ENCODE peak calls at places on chromosome 10, in seven cellular contexts. Q, G, L, W, D, A and U are unnamed samples.
A peak's percentile ranks its signal among the peaks of the same experiment; 100 is the strongest.

GRCh38 chr10:115818015-115818414 is 455.0 kb downstream of the GFRA1 start:
- DNase-seq in Q (no peak), G (no peak), L (no peak), W (no peak), D (no peak), A (no peak), U (no peak)

GRCh38 chr10:18145652-18146051 is 5.4 kb downstream of the CACNB2 start:
- DNase-seq in Q (no peak), G (no peak), L (no peak), W (no peak), D (no peak), A (no peak), U (no peak)

GRCh38 chr10:34906021-34906965 is 91.2 kb upstream of the PARD3 start:
- DNase-seq in Q (no peak), G (no peak), L (peak; percentile 30), W (no peak), D (peak; percentile 20), A (peak; percentile 61), U (peak; percentile 90)

GRCh38 chr10:62728479-62728878 is 76.0 kb upstream of the ADO start:
- DNase-seq in Q (no peak), G (no peak), L (no peak), W (no peak), D (no peak), A (no peak), U (no peak)

GRCh38 chr10:13349776-13350274 is 1.7 kb upstream of the SEPHS1 start:
- DNase-seq in Q (peak; percentile 36), G (no peak), L (peak; percentile 39), W (no peak), D (no peak), A (peak; percentile 87), U (peak; percentile 82)

GRCh38 chr10:113857210-113857609 is 2.7 kb downstream of the NHLRC2 start:
- DNase-seq in Q (no peak), G (no peak), L (no peak), W (no peak), D (no peak), A (no peak), U (no peak)

GRCh38 chr10:112955736-112956421 is 5.8 kb downstream of the TCF7L2 start:
- DNase-seq in Q (no peak), G (no peak), L (no peak), W (no peak), D (no peak), A (no peak), U (no peak)

GRCh38 chr10:69648461-69648860 is 18.4 kb downstream of the FAM241B start:
- DNase-seq in Q (no peak), G (no peak), L (no peak), W (no peak), D (no peak), A (no peak), U (no peak)

GRCh38 chr10:30210296-30210695 is 138.8 kb downstream of the MTPAP start:
- DNase-seq in Q (no peak), G (no peak), L (no peak), W (no peak), D (no peak), A (no peak), U (no peak)

GRCh38 chr10:124064676-124065075 is 28.7 kb downstream of the CHST15 start:
- DNase-seq in Q (no peak), G (no peak), L (no peak), W (no peak), D (no peak), A (no peak), U (no peak)

GRCh38 chr10:133422223-133422820 is 2.1 kb downstream of the SPRN start:
- DNase-seq in Q (no peak), G (no peak), L (peak; percentile 31), W (no peak), D (no peak), A (no peak), U (no peak)

GRCh38 chr10:29876008-29876555 is 183.3 kb downstream of the JCAD start:
- DNase-seq in Q (no peak), G (no peak), L (no peak), W (no peak), D (no peak), A (no peak), U (no peak)

GRCh38 chr10:21020545-21020944 is 123.4 kb upstream of the NEBL start:
- DNase-seq in Q (peak; percentile 77), G (peak; percentile 19), L (peak; percentile 19), W (peak; percentile 21), D (peak; percentile 27), A (peak; percentile 81), U (no peak)
- TF ChIP-seq JUND in Q (peak; percentile 3), G (no peak), L (no peak), W (no peak), D (no peak), A (no peak), U (no peak)

GRCh38 chr10:10976652-10977051 is 41.0 kb upstream of the CELF2 start:
- DNase-seq in Q (no peak), G (no peak), L (no peak), W (no peak), D (no peak), A (no peak), U (no peak)

GRCh38 chr10:10973310-10973709 is 44.4 kb upstream of the CELF2 start:
- DNase-seq in Q (no peak), G (no peak), L (no peak), W (no peak), D (no peak), A (no peak), U (no peak)

GRCh38 chr10:10975647-10976046 is 42.0 kb upstream of the CELF2 start:
- DNase-seq in Q (no peak), G (no peak), L (no peak), W (no peak), D (no peak), A (no peak), U (no peak)

GRCh38 chr10:10977978-10978377 is 39.7 kb upstream of the CELF2 start:
- DNase-seq in Q (no peak), G (no peak), L (no peak), W (no peak), D (no peak), A (no peak), U (no peak)

DNA sequence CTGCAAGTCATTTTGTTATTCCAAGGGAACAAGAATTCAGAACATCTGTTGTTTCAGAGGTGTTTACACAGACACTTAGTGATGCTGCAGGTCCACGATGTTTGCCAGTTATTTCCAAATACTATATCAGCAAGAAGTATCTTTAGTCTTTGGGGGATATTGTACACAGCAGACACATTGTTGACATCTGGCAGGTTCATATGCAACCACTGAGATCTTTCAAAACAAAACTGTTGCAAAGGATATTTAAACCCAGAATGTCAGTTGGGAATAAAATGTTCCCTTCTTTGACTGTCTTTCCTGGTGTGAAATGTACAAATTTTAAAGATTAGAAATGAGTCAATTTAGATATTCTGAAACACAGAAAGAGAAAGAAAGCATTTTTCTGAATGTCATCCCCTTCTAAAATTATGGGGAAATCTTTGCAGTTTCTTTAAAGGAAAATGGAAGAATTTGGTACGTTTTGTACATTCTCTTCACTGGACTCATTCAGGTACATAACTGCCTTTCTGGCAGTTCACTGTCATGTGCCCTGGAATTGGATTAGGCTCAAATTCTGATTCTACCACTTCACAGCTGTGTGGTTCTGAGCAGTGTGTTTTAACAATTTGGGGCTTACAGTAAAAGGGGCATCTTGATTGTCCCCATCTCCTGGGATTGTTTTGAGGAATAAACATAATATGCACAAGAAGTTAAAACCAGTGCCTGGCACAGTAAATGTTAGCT is 40.3 kb upstream of the CELF2 start:
- DNase-seq in Q (no peak), G (no peak), L (no peak), W (no peak), D (no peak), A (no peak), U (no peak)
- TF ChIP-seq JUND in Q (no peak), G (no peak), L (no peak), W (no peak), D (no peak), A (no peak), U (no peak)

GRCh38 chr10:7527468-7527867 is 116.6 kb upstream of the SFMBT2 start:
- DNase-seq in Q (no peak), G (no peak), L (no peak), W (no peak), D (no peak), A (no peak), U (no peak)

GRCh38 chr10:7525314-7526016 is 114.6 kb upstream of the SFMBT2 start:
- DNase-seq in Q (peak; percentile 78), G (peak; percentile 51), L (peak; percentile 83), W (peak; percentile 64), D (peak; percentile 71), A (peak; percentile 67), U (peak; percentile 83)

GRCh38 chr10:7532723-7533498 is 122.1 kb upstream of the SFMBT2 start:
- DNase-seq in Q (no peak), G (no peak), L (no peak), W (no peak), D (peak; percentile 81), A (no peak), U (no peak)

GRCh38 chr10:7526017-7526400 is 115.2 kb upstream of the SFMBT2 start:
- DNase-seq in Q (no peak), G (no peak), L (no peak), W (no peak), D (peak; percentile 23), A (no peak), U (no peak)

DNA sequence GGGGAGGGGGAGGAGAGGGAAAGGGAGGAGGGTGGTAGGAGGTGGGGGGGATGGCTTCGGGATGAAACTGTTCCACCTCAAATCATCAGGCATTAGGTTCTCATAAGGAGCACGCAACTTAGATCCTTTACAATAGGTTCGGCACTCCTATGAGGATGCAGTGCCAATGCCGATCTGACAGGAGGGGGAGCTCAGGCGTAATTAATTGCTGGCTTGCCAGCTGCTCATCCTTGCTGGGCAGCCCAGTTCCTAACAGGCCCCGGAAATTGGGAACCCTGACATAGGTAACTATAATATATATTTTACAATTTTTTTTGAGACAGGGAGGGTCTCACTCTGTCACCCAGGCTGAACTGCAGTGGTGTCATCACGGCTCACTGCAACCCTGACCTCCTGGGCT is 118.8 kb upstream of the SFMBT2 start:
- DNase-seq in Q (no peak), G (peak; percentile 4), L (peak; percentile 67), W (no peak), D (peak; percentile 41), A (peak; percentile 65), U (no peak)
- TF ChIP-seq JUND in Q (no peak), G (no peak), L (no peak), W (no peak), D (no peak), A (no peak), U (no peak)

DNA sequence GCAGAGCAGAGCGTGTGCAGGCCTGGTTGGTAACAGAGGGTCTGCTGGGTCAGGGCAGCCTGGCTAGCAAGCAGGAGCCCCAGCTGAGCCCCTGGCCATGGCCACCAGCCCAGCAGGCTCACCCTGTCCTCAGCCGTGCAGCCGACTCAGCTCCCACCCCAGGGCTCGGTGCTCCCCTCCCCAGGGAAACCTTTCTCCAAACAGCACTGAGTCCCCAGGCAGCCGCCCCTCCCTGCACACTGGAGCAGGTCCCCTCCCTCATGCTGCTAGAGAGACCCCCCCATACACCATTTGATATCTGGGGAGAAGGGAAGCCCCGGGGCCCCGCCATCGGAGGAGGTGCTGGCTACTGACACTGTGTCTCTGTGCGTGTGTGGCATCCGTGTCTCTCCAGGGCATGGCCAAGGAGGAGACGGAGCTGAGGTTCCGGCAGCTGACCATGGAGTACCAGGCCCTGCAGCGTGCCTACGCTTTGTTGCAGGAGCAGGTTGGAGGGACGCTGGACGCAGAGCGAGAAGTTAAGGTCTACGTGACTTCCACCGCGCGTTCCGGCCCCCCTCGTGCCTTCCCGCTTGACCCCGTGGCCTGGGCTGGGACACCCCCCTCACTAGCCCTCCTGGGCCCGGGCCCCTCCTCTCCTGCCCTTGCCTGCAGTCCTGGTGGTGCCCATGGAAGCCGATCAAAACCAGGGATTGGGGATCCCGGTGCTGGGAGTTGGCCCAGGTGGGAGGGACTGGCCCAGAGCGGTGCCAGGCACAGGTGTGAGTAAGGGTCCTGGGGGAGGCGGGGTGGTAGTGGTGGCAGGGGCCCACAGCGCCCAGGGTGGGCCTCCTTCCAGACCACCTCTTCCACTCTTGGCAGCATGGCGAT is 45.0 kb upstream of the DPYSL4 start:
- DNase-seq in Q (no peak), G (no peak), L (no peak), W (no peak), D (no peak), A (no peak), U (no peak)
- TF ChIP-seq JUND in Q (no peak), G (no peak), L (no peak), W (no peak), D (no peak), A (no peak), U (no peak)